ENCODE peak calls at places on chromosomes 4 and X, in five cellular contexts. One of them, this sample, is unnamed.

GRCh38 chr4:120202222-120202621 is 135.6 kb upstream of the MAD2L1 start:
- DNase-seq in breast epithelium: no peak
- DNase-seq in HL-60: no peak
- DNase-seq in endothelial cell of umbilical vein: no peak
- DNase-seq in stomach: no peak
- DNase-seq in this sample: no peak

GRCh38 chr4:123941306-123941705 is 544.7 kb downstream of the SPRY1 start:
- DNase-seq in breast epithelium: no peak
- DNase-seq in HL-60: no peak
- DNase-seq in endothelial cell of umbilical vein: no peak
- DNase-seq in stomach: no peak
- DNase-seq in this sample: no peak

GRCh38 chr4:90184560-90184959 is 57.4 kb downstream of the CCSER1 start:
- DNase-seq in breast epithelium: no peak
- DNase-seq in HL-60: no peak
- DNase-seq in endothelial cell of umbilical vein: no peak
- DNase-seq in stomach: no peak
- DNase-seq in this sample: no peak

GRCh38 chr4:26321326-26322276 is 787 bp downstream of the RBPJ start:
- DNase-seq in breast epithelium: no peak
- DNase-seq in HL-60: peak
- DNase-seq in endothelial cell of umbilical vein: peak
- DNase-seq in stomach: no peak
- DNase-seq in this sample: no peak

GRCh38 chrX:74242050-74242449 is 61.9 kb upstream of the ZCCHC13 start:
- DNase-seq in breast epithelium: no peak
- DNase-seq in HL-60: no peak
- DNase-seq in endothelial cell of umbilical vein: peak
- DNase-seq in stomach: no peak
- DNase-seq in this sample: no peak

GRCh38 chr4:42750091-42750490 is 93.2 kb upstream of the ATP8A1 start:
- DNase-seq in breast epithelium: no peak
- DNase-seq in HL-60: peak
- DNase-seq in endothelial cell of umbilical vein: peak
- DNase-seq in stomach: no peak
- DNase-seq in this sample: no peak

GRCh38 chr4:79650794-79651431 is 242.9 kb upstream of the GK2 start:
- DNase-seq in breast epithelium: no peak
- DNase-seq in HL-60: no peak
- DNase-seq in endothelial cell of umbilical vein: peak
- DNase-seq in stomach: no peak
- DNase-seq in this sample: no peak

GRCh38 chr4:7418131-7418943 is 16.4 kb downstream of the PSAPL1 start:
- DNase-seq in breast epithelium: no peak
- DNase-seq in HL-60: no peak
- DNase-seq in endothelial cell of umbilical vein: no peak
- DNase-seq in stomach: peak
- DNase-seq in this sample: no peak

GRCh38 chrX:12702509-12703091 is 88.6 kb upstream of the PRPS2 start:
- DNase-seq in breast epithelium: no peak
- DNase-seq in HL-60: no peak
- DNase-seq in endothelial cell of umbilical vein: peak
- DNase-seq in stomach: no peak
- DNase-seq in this sample: no peak

GRCh38 chrX:70262952-70263567 is 3.1 kb upstream of the P2RY4 start:
- DNase-seq in breast epithelium: peak
- DNase-seq in HL-60: peak
- DNase-seq in endothelial cell of umbilical vein: peak
- DNase-seq in stomach: no peak
- DNase-seq in this sample: no peak

GRCh38 chrX:45323387-45323786 is 122.7 kb upstream of the DIPK2B start:
- DNase-seq in breast epithelium: no peak
- DNase-seq in HL-60: no peak
- DNase-seq in endothelial cell of umbilical vein: no peak
- DNase-seq in stomach: no peak
- DNase-seq in this sample: no peak

GRCh38 chr4:2412534-2412884 is 5.9 kb downstream of the ZFYVE28 start:
- DNase-seq in breast epithelium: no peak
- DNase-seq in HL-60: peak
- DNase-seq in endothelial cell of umbilical vein: no peak
- DNase-seq in stomach: peak
- DNase-seq in this sample: no peak

GRCh38 chr4:58809366-58809765 is 1699.2 kb upstream of the IGFBP7 start:
- DNase-seq in breast epithelium: no peak
- DNase-seq in HL-60: no peak
- DNase-seq in endothelial cell of umbilical vein: no peak
- DNase-seq in stomach: no peak
- DNase-seq in this sample: no peak

GRCh38 chr4:185524888-185525863 is 10.1 kb downstream of the PDLIM3 start:
- DNase-seq in breast epithelium: no peak
- DNase-seq in HL-60: no peak
- DNase-seq in endothelial cell of umbilical vein: no peak
- DNase-seq in stomach: no peak
- DNase-seq in this sample: no peak

GRCh38 chr4:186942745-186943606 is 219.3 kb upstream of the FAT1 start:
- DNase-seq in breast epithelium: no peak
- DNase-seq in HL-60: no peak
- DNase-seq in endothelial cell of umbilical vein: no peak
- DNase-seq in stomach: no peak
- DNase-seq in this sample: no peak

GRCh38 chrX:18377802-18378201 is 23.3 kb upstream of the SCML2 start:
- DNase-seq in breast epithelium: no peak
- DNase-seq in HL-60: peak
- DNase-seq in endothelial cell of umbilical vein: peak
- DNase-seq in stomach: peak
- DNase-seq in this sample: no peak

GRCh38 chrX:24720036-24720435 is 26.3 kb downstream of the POLA1 start:
- DNase-seq in breast epithelium: no peak
- DNase-seq in HL-60: no peak
- DNase-seq in endothelial cell of umbilical vein: no peak
- DNase-seq in stomach: no peak
- DNase-seq in this sample: no peak

GRCh38 chr4:156255205-156255604 is 301.5 kb upstream of the CTSO start:
- DNase-seq in breast epithelium: no peak
- DNase-seq in HL-60: no peak
- DNase-seq in endothelial cell of umbilical vein: no peak
- DNase-seq in stomach: no peak
- DNase-seq in this sample: no peak

GRCh38 chr4:85149656-85150055 is 183.2 kb upstream of the WDFY3 start:
- DNase-seq in breast epithelium: no peak
- DNase-seq in HL-60: no peak
- DNase-seq in endothelial cell of umbilical vein: no peak
- DNase-seq in stomach: no peak
- DNase-seq in this sample: no peak

GRCh38 chrX:110346681-110347080 is 12.0 kb upstream of the RTL9 start:
- DNase-seq in breast epithelium: no peak
- DNase-seq in HL-60: no peak
- DNase-seq in endothelial cell of umbilical vein: no peak
- DNase-seq in stomach: peak
- DNase-seq in this sample: no peak

GRCh38 chr4:1035510-1035909 is 24.1 kb downstream of the FGFRL1 start:
- DNase-seq in breast epithelium: peak
- DNase-seq in HL-60: no peak
- DNase-seq in endothelial cell of umbilical vein: peak
- DNase-seq in stomach: peak
- DNase-seq in this sample: no peak

GRCh38 chrX:112827292-112827903 is 13.2 kb downstream of the AMOT start:
- DNase-seq in breast epithelium: no peak
- DNase-seq in HL-60: no peak
- DNase-seq in endothelial cell of umbilical vein: no peak
- DNase-seq in stomach: no peak
- DNase-seq in this sample: no peak

GRCh38 chr4:73897380-73898136 is 28.4 kb downstream of the CXCL1 start:
- DNase-seq in breast epithelium: no peak
- DNase-seq in HL-60: no peak
- DNase-seq in endothelial cell of umbilical vein: no peak
- DNase-seq in stomach: no peak
- DNase-seq in this sample: no peak

GRCh38 chr4:73896416-73896815 is 27.2 kb downstream of the CXCL1 start:
- DNase-seq in breast epithelium: no peak
- DNase-seq in HL-60: no peak
- DNase-seq in endothelial cell of umbilical vein: no peak
- DNase-seq in stomach: no peak
- DNase-seq in this sample: no peak

GRCh38 chr4:73901031-73901430 is 31.8 kb downstream of the CXCL1 start:
- DNase-seq in breast epithelium: no peak
- DNase-seq in HL-60: no peak
- DNase-seq in endothelial cell of umbilical vein: no peak
- DNase-seq in stomach: no peak
- DNase-seq in this sample: no peak

GRCh38 chr4:73902038-73902637 is 32.9 kb downstream of the CXCL1 start:
- DNase-seq in breast epithelium: no peak
- DNase-seq in HL-60: no peak
- DNase-seq in endothelial cell of umbilical vein: no peak
- DNase-seq in stomach: no peak
- DNase-seq in this sample: no peak

GRCh38 chr4:73899321-73899720 is 30.1 kb downstream of the CXCL1 start:
- DNase-seq in breast epithelium: no peak
- DNase-seq in HL-60: no peak
- DNase-seq in endothelial cell of umbilical vein: no peak
- DNase-seq in stomach: no peak
- DNase-seq in this sample: no peak
- TF ChIP-seq POLR2AphosphoS5 in breast epithelium: no peak
- TF ChIP-seq POLR2AphosphoS5 in HL-60: no peak
- TF ChIP-seq POLR2AphosphoS5 in endothelial cell of umbilical vein: no peak
- TF ChIP-seq POLR2AphosphoS5 in stomach: no peak
- TF ChIP-seq POLR2AphosphoS5 in this sample: no peak

GRCh38 chr4:168154546-168155277 is 62.4 kb downstream of the ANXA10 start:
- DNase-seq in breast epithelium: no peak
- DNase-seq in HL-60: no peak
- DNase-seq in endothelial cell of umbilical vein: no peak
- DNase-seq in stomach: no peak
- DNase-seq in this sample: no peak

GRCh38 chr4:168153596-168154440 is 61.5 kb downstream of the ANXA10 start:
- DNase-seq in breast epithelium: peak
- DNase-seq in HL-60: peak
- DNase-seq in endothelial cell of umbilical vein: peak
- DNase-seq in stomach: peak
- DNase-seq in this sample: no peak

GRCh38 chr4:168152837-168153500 is 60.6 kb downstream of the ANXA10 start:
- DNase-seq in breast epithelium: no peak
- DNase-seq in HL-60: no peak
- DNase-seq in endothelial cell of umbilical vein: no peak
- DNase-seq in stomach: no peak
- DNase-seq in this sample: no peak

GRCh38 chr4:168150651-168151050 is 58.3 kb downstream of the ANXA10 start:
- DNase-seq in breast epithelium: no peak
- DNase-seq in HL-60: no peak
- DNase-seq in endothelial cell of umbilical vein: no peak
- DNase-seq in stomach: no peak
- DNase-seq in this sample: no peak

DNA sequence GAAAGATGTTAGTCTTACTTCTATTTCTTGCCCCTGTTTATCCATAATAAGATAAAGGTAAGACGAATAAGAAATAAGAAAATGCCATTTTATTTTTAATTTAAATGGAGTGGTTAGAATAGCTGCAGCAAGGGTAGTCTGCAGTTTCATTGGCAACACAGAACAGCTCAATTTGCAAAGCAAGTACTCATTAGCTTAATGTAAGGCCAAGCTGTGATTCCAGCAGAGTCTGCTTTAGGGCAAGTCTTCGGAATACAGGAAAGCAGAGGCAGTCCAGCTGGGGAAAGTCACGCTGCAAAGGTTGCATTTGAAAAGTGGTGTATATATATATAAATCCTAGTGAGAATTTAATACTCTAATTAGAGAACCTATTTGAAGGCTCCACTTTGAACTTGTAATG is 59.0 kb downstream of the ANXA10 start:
- DNase-seq in breast epithelium: no peak
- DNase-seq in HL-60: no peak
- DNase-seq in endothelial cell of umbilical vein: no peak
- DNase-seq in stomach: no peak
- DNase-seq in this sample: no peak
- TF ChIP-seq POLR2AphosphoS5 in breast epithelium: no peak
- TF ChIP-seq POLR2AphosphoS5 in HL-60: no peak
- TF ChIP-seq POLR2AphosphoS5 in endothelial cell of umbilical vein: no peak
- TF ChIP-seq POLR2AphosphoS5 in stomach: no peak
- TF ChIP-seq POLR2AphosphoS5 in this sample: no peak

DNA sequence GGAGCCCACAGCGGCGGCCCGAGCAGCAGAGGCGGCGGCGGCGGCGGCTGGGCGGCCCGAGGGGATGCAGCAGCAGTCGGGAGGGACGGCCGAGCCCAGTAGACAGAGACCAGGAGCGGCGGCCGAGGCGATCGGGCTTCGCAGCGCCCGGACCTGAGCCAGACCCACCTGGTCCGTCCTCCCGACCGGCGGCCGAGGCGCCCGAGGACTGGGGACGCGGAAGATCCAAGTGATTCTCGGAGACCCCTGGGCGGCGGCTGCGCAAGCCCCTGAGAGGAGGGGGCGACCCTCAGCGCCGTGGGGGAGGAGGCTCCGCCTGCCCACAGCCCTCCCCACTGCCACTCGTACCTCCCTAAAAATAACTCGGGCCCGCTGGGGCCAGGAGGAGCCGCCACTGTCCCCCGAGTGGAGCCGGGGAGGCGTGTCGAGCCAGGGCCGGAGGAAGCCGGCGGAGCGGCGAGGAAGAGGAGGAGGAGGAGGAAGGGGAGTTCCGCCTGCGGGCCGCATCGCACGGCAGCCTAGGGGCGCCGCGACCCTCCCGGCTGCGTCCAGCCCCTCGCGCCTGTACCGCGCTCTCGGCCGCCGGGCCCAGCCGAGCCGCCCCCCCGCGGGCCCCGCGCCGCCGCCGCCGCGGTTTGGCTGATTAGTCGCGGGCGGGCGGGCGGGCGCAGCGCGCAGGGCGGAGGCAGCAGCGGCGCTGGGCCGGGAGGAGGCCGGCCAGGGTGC is 690 bp downstream of the RAPGEF2 start:
- DNase-seq in breast epithelium: peak
- DNase-seq in HL-60: peak
- DNase-seq in endothelial cell of umbilical vein: peak
- DNase-seq in stomach: peak
- DNase-seq in this sample: peak
- TF ChIP-seq POLR2AphosphoS5 in breast epithelium: no peak
- TF ChIP-seq POLR2AphosphoS5 in HL-60: no peak
- TF ChIP-seq POLR2AphosphoS5 in endothelial cell of umbilical vein: peak
- TF ChIP-seq POLR2AphosphoS5 in stomach: no peak
- TF ChIP-seq POLR2AphosphoS5 in this sample: no peak

GRCh38 chr4:27467351-27467750 is 606.7 kb downstream of the STIM2 start:
- DNase-seq in breast epithelium: no peak
- DNase-seq in HL-60: no peak
- DNase-seq in endothelial cell of umbilical vein: no peak
- DNase-seq in stomach: no peak
- DNase-seq in this sample: no peak

GRCh38 chr4:27474691-27475090 is 614.0 kb downstream of the STIM2 start:
- DNase-seq in breast epithelium: no peak
- DNase-seq in HL-60: no peak
- DNase-seq in endothelial cell of umbilical vein: no peak
- DNase-seq in stomach: no peak
- DNase-seq in this sample: no peak

DNA sequence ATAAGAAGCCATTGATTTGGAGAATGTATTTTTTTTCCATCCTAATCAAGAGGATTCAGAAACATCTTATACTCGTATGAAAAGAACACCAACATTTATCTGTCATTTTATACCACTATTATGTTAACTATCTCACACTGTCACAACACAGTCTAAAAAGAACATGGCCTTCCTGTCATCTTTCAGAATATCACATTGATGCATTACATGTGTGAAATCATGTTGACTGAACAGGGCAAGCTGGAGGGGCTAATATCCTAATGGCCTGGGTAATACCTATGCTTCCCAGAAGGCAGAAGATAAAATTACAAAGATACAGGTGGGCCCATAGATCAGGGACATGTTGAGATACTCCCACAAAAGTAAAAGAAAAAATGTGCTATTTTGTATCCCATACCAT is 611.7 kb downstream of the STIM2 start:
- DNase-seq in breast epithelium: no peak
- DNase-seq in HL-60: no peak
- DNase-seq in endothelial cell of umbilical vein: no peak
- DNase-seq in stomach: no peak
- DNase-seq in this sample: no peak
- TF ChIP-seq POLR2AphosphoS5 in breast epithelium: no peak
- TF ChIP-seq POLR2AphosphoS5 in HL-60: no peak
- TF ChIP-seq POLR2AphosphoS5 in endothelial cell of umbilical vein: no peak
- TF ChIP-seq POLR2AphosphoS5 in stomach: no peak
- TF ChIP-seq POLR2AphosphoS5 in this sample: no peak

This sample was measured in GM12892.